ENCODE peak calls at places on chromosomes 2 and 18, in eight cellular contexts. D, P, K, A, G, C, B and T are unnamed samples.

GRCh38 chr2:160516547-160517365 is 23.1 kb upstream of the RBMS1 start:
- DNase-seq in D (peak; percentile 57), P (peak; percentile 28), K (no peak), A (no peak), G (no peak), C (peak; percentile 23), B (peak; percentile 79), T (no peak)

GRCh38 chr2:159091981-159092380 is 123.5 kb downstream of the TANC1 start:
- DNase-seq in D (peak; percentile 36), P (no peak), K (no peak), A (peak; percentile 55), G (no peak), C (peak; percentile 37), B (no peak), T (no peak)

GRCh38 chr18:14914126-14914525 is 166.2 kb downstream of the ANKRD30B start:
- DNase-seq in D (no peak), P (no peak), K (peak; percentile 43), A (no peak), G (no peak), C (peak; percentile 61), B (no peak), T (no peak)

GRCh38 chr2:101197215-101197745 is 46.1 kb upstream of the TBC1D8 start:
- DNase-seq in D (peak; percentile 16), P (peak; percentile 12), K (no peak), A (peak; percentile 30), G (peak; percentile 45), C (peak; percentile 46), B (no peak), T (no peak)

GRCh38 chr2:169361706-169362345 is 508 bp downstream of the LRP2 start:
- DNase-seq in D (peak; percentile 42), P (no peak), K (no peak), A (peak; percentile 18), G (peak; percentile 50), C (no peak), B (no peak), T (no peak)

GRCh38 chr18:32548688-32549087 is 78.0 kb upstream of the GAREM1 start:
- DNase-seq in D (no peak), P (no peak), K (no peak), A (no peak), G (peak; percentile 59), C (no peak), B (no peak), T (no peak)

GRCh38 chr2:181457741-181458425 is 697 bp downstream of the ITGA4 start:
- DNase-seq in D (peak; percentile 82), P (peak; percentile 48), K (no peak), A (peak; percentile 12), G (peak; percentile 53), C (no peak), B (peak; percentile 40), T (no peak)

GRCh38 chr2:40101076-40101688 is 322.1 kb upstream of the THUMPD2 start:
- DNase-seq in D (peak; percentile 89), P (peak; percentile 67), K (no peak), A (no peak), G (no peak), C (no peak), B (peak; percentile 94), T (no peak)

GRCh38 chr2:176075476-176075875 is 8.3 kb downstream of the EVX2 start:
- DNase-seq in D (no peak), P (no peak), K (no peak), A (no peak), G (peak; percentile 87), C (no peak), B (no peak), T (no peak)
- TF ChIP-seq EZH2 in D (no peak), P (no peak), K (no peak), A (peak; percentile 30), G (no peak), C (no peak), B (peak; percentile 36), T (peak; percentile 52)

DNA sequence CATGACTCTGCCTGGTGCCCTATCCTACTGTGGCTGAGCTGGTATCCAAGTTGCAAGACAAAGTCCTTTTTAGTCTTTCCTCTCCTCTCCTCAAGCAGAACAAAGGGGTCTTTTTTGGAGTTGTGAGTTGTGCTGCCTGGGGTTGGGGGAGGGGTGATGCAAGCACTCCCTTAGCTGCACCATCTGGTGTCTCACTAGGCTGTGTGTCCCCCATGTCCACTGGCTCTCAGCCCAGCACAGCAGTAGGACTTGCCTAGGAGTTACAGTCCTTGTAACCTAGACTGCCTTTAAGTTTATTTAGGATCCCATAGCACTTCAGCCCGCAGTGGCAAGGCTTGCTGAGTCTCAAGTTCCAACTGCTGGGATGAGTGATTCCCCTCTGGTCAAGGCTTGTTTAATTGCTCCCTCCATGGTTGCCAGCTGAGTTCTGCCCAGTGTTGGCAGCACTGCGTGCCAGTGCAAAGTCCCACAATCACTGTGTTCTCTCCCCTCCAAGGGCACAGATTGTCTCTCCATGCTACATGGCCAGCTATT is 13.2 kb upstream of the ILKAP start:
- DNase-seq in D (no peak), P (no peak), K (no peak), A (no peak), G (no peak), C (no peak), B (no peak), T (no peak)
- TF ChIP-seq EZH2 in D (no peak), P (no peak), K (no peak), A (no peak), G (no peak), C (no peak), B (no peak), T (no peak)

GRCh38 chr2:176080540-176081355 is 3.0 kb downstream of the EVX2 start:
- DNase-seq in D (peak; percentile 75), P (no peak), K (no peak), A (no peak), G (peak; percentile 51), C (no peak), B (no peak), T (no peak)
- TF ChIP-seq EZH2 in D (no peak), P (peak; percentile 96), K (no peak), A (peak; percentile 98), G (peak; percentile 95), C (no peak), B (peak; percentile 98), T (peak; percentile 93)

DNA sequence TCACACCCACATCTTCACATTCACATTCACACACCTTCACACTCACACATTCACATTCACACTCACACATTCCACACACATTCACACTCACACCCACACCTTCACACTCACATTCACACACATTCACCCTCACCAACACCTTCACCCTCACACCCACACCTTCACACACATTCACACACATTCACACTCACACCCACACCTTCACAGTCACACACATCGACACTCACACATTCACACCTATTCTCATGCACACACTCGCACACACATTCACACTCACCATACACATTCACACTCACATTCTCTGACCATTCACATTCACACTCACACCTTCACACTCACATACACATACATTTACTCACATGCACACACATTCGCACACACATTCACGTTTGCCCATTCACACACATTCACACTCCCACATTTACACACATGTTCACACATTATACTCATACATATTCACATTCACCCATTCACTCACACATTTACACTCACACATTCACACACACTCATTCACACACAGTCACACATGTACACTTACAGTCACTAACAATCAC is 62.7 kb downstream of the BIN1 start:
- DNase-seq in D (no peak), P (no peak), K (no peak), A (no peak), G (no peak), C (no peak), B (no peak), T (no peak)
- TF ChIP-seq EZH2 in D (no peak), P (no peak), K (no peak), A (no peak), G (no peak), C (no peak), B (no peak), T (no peak)

GRCh38 chr2:45167885-45168284 is 158.6 kb upstream of the SIX2 start:
- DNase-seq in D (no peak), P (no peak), K (no peak), A (no peak), G (peak; percentile 19), C (no peak), B (no peak), T (no peak)

GRCh38 chr2:45169339-45170190 is 160.3 kb upstream of the SIX2 start:
- DNase-seq in D (peak; percentile 58), P (no peak), K (no peak), A (peak; percentile 50), G (peak; percentile 70), C (peak; percentile 39), B (no peak), T (no peak)

GRCh38 chr2:45170976-45171514 is 161.8 kb upstream of the SIX2 start:
- DNase-seq in D (no peak), P (peak; percentile 61), K (no peak), A (no peak), G (peak; percentile 21), C (peak; percentile 63), B (no peak), T (no peak)

GRCh38 chr2:45168731-45169338 is 159.6 kb upstream of the SIX2 start:
- DNase-seq in D (peak; percentile 46), P (no peak), K (peak; percentile 47), A (peak; percentile 36), G (peak; percentile 55), C (peak; percentile 61), B (no peak), T (no peak)

DNA sequence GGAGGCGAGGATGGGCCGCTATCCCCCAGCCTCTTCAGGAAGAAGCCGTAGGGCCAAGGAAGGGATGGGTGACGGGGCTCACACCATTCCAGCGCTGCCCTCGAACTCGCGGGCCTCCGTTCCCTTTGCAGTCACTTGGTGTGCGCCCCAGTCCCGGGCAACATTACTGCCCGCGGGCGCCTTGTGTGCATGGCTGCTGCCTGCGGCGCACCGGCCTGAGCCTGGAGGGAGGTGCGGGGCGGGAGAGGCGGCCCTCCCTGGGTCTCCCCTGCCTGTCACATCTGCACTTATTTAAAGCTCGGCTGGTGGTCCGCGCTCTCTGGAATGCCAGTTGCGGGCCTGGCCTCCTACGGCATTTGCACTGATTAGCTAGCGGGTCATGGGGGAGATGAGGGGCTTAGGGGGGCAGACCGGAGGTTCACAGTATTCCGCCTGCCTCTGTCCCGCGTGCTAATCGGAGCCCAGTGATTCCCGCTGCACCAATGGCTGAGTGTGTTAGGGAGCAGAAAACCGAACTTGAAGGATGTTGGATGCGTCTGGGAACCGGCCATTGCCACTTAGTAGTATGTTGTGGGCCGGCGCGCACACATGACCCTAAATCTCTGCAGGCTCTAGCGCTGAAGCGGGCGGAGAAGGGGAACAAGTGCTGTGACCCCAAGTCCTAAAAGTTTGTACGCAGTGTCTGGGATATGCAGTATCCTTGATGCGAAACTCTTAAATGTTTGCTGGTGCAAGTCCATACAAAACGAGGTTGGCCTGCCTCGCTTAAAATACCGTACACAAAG is 161.1 kb upstream of the SIX2 start:
- DNase-seq in D (no peak), P (no peak), K (no peak), A (no peak), G (peak; percentile 79), C (no peak), B (no peak), T (no peak)
- TF ChIP-seq EZH2 in D (no peak), P (peak; percentile 12), K (no peak), A (peak; percentile 49), G (peak; percentile 39), C (no peak), B (peak; percentile 94), T (no peak)